ENCODE peak calls at places on chromosomes 7 and 10, in nine cellular contexts. W, V, G, T, R, O, Y, N and F are unnamed samples.

GRCh38 chr10:132270256-132270655 is 37.5 kb downstream of the STK32C start:
- DNase-seq in W (no peak), G (no peak), N (no peak), Y (no peak), T (peak; percentile 13), R (peak; percentile 27), O (no peak), V (no peak), F (no peak)

GRCh38 chr7:24831240-24831639 is 74.0 kb upstream of the GSDME start:
- DNase-seq in N (peak; percentile 55), O (peak; percentile 71), V (no peak), W (no peak), Y (no peak), R (no peak), G (no peak), T (no peak), F (no peak)

GRCh38 chr10:30493609-30494530 is 59.9 kb downstream of the MAP3K8 start:
- DNase-seq in Y (peak; percentile 60), V (no peak), W (no peak), R (peak; percentile 80), T (no peak), G (peak; percentile 66), N (peak; percentile 21), O (peak; percentile 56), F (no peak)

GRCh38 chr7:18689535-18689934 is 194.0 kb downstream of the HDAC9 start:
- DNase-seq in R (no peak), T (no peak), O (peak; percentile 83), Y (no peak), N (peak; percentile 59), V (no peak), G (no peak), W (no peak), F (no peak)

GRCh38 chr10:69901623-69902505 is 100.2 kb downstream of the COL13A1 start:
- DNase-seq in T (no peak), V (peak; percentile 11), N (no peak), Y (no peak), R (peak; percentile 57), G (peak; percentile 49), W (no peak), O (peak; percentile 64), F (no peak)

GRCh38 chr10:49176310-49177268 is 11.6 kb downstream of the TMEM273 start:
- DNase-seq in Y (no peak), R (no peak), T (no peak), W (no peak), O (no peak), V (no peak), N (no peak), G (no peak), F (peak; percentile 50)

GRCh38 chr10:133481086-133481643 is 27.4 kb downstream of the SCART1 start:
- DNase-seq in R (no peak), G (no peak), N (no peak), T (no peak), V (no peak), W (no peak), Y (no peak), O (no peak), F (no peak)

GRCh38 chr10:22550732-22551131 is 163.6 kb downstream of the PIP4K2A start:
- DNase-seq in N (no peak), O (peak; percentile 17), V (no peak), G (peak; percentile 35), Y (peak; percentile 46), R (peak; percentile 57), W (peak; percentile 70), T (peak; percentile 33), F (peak; percentile 68)

GRCh38 chr7:117281562-117281961 is 41.3 kb downstream of the WNT2 start:
- DNase-seq in Y (no peak), G (no peak), O (peak; percentile 13), N (no peak), T (no peak), R (no peak), W (no peak), V (no peak), F (no peak)

GRCh38 chr10:109992485-109992884 is 15.3 kb upstream of the ADD3 start:
- DNase-seq in W (no peak), O (peak; percentile 62), N (no peak), V (peak; percentile 39), Y (no peak), G (no peak), T (no peak), R (no peak), F (no peak)

GRCh38 chr10:69567920-69568319 is 5.3 kb downstream of the NEUROG3 start:
- DNase-seq in Y (peak; percentile 3), N (peak; percentile 32), W (peak; percentile 31), V (peak; percentile 6), G (peak; percentile 57), R (no peak), T (no peak), O (peak; percentile 40), F (peak; percentile 68)

GRCh38 chr10:15745748-15746147 is 26.0 kb upstream of the ITGA8 start:
- DNase-seq in W (no peak), T (no peak), V (no peak), Y (no peak), G (no peak), R (no peak), N (peak; percentile 28), O (peak; percentile 94), F (no peak)